ENCODE peak calls at places on chromosomes 16 and 17, in seven cellular contexts. One of them, this sample, is unnamed.

GRCh38 chr17:64983708-64984107 is 64.4 kb upstream of the LRRC37A3 start:
- DNase-seq in breast epithelium: no peak
- DNase-seq in GM12892: no peak
- DNase-seq in stomach: no peak
- DNase-seq in HepG2: no peak
- DNase-seq in spleen: no peak
- DNase-seq in K562: no peak
- DNase-seq in this sample: no peak

GRCh38 chr17:76078859-76079576 is at the start of gene ZACN:
- DNase-seq in breast epithelium: no peak
- DNase-seq in GM12892: no peak
- DNase-seq in stomach: no peak
- DNase-seq in HepG2: no peak
- DNase-seq in spleen: no peak
- DNase-seq in K562: no peak
- DNase-seq in this sample: peak

GRCh38 chr16:72241930-72242329 is 70.0 kb upstream of the PMFBP1 start:
- DNase-seq in breast epithelium: no peak
- DNase-seq in GM12892: no peak
- DNase-seq in stomach: no peak
- DNase-seq in HepG2: peak
- DNase-seq in spleen: no peak
- DNase-seq in K562: peak
- DNase-seq in this sample: peak

GRCh38 chr17:78991017-78991783 is 11.5 kb upstream of the LGALS3BP start:
- DNase-seq in breast epithelium: no peak
- DNase-seq in GM12892: no peak
- DNase-seq in stomach: peak
- DNase-seq in HepG2: no peak
- DNase-seq in spleen: peak
- DNase-seq in K562: no peak
- DNase-seq in this sample: peak

GRCh38 chr16:75250809-75251279 is 580 bp downstream of the BCAR1 start:
- DNase-seq in breast epithelium: no peak
- DNase-seq in GM12892: peak
- DNase-seq in stomach: peak
- DNase-seq in HepG2: peak
- DNase-seq in spleen: no peak
- DNase-seq in K562: peak
- DNase-seq in this sample: peak

GRCh38 chr16:87487361-87487924 is 5.4 kb downstream of the ZCCHC14 start:
- DNase-seq in breast epithelium: no peak
- DNase-seq in GM12892: no peak
- DNase-seq in stomach: peak
- DNase-seq in HepG2: peak
- DNase-seq in spleen: no peak
- DNase-seq in K562: peak
- DNase-seq in this sample: no peak

GRCh38 chr16:54077412-54077821 is 209.2 kb downstream of the IRX3 start:
- DNase-seq in breast epithelium: no peak
- DNase-seq in GM12892: no peak
- DNase-seq in stomach: no peak
- DNase-seq in HepG2: no peak
- DNase-seq in spleen: no peak
- DNase-seq in K562: no peak
- DNase-seq in this sample: no peak

GRCh38 chr17:69492410-69493071 is 78.0 kb downstream of the MAP2K6 start:
- DNase-seq in breast epithelium: no peak
- DNase-seq in GM12892: no peak
- DNase-seq in stomach: no peak
- DNase-seq in HepG2: no peak
- DNase-seq in spleen: no peak
- DNase-seq in K562: no peak
- DNase-seq in this sample: peak

GRCh38 chr17:53822764-53823163 is at the start of gene KIF2B:
- DNase-seq in breast epithelium: no peak
- DNase-seq in GM12892: no peak
- DNase-seq in stomach: no peak
- DNase-seq in HepG2: no peak
- DNase-seq in spleen: no peak
- DNase-seq in K562: no peak
- DNase-seq in this sample: no peak

GRCh38 chr17:66990047-66990446 is 25.5 kb downstream of the CACNG4 start:
- DNase-seq in breast epithelium: no peak
- DNase-seq in GM12892: no peak
- DNase-seq in stomach: no peak
- DNase-seq in HepG2: no peak
- DNase-seq in spleen: no peak
- DNase-seq in K562: no peak
- DNase-seq in this sample: no peak

GRCh38 chr16:67349172-67349571 is 22.6 kb downstream of the LRRC36 start:
- DNase-seq in breast epithelium: no peak
- DNase-seq in GM12892: no peak
- DNase-seq in stomach: no peak
- DNase-seq in HepG2: peak
- DNase-seq in spleen: no peak
- DNase-seq in K562: no peak
- DNase-seq in this sample: peak

GRCh38 chr17:68106085-68106484 is 70.5 kb downstream of the KPNA2 start:
- DNase-seq in breast epithelium: no peak
- DNase-seq in GM12892: no peak
- DNase-seq in stomach: no peak
- DNase-seq in HepG2: no peak
- DNase-seq in spleen: no peak
- DNase-seq in K562: no peak
- DNase-seq in this sample: no peak

GRCh38 chr16:7316266-7316888 is 16.3 kb upstream of the RBFOX1 start:
- DNase-seq in breast epithelium: no peak
- DNase-seq in GM12892: no peak
- DNase-seq in stomach: no peak
- DNase-seq in HepG2: no peak
- DNase-seq in spleen: no peak
- DNase-seq in K562: no peak
- DNase-seq in this sample: no peak

GRCh38 chr16:35823342-35823741 is 2363.9 kb downstream of the TP53TG3F start:
- DNase-seq in breast epithelium: no peak
- DNase-seq in GM12892: no peak
- DNase-seq in stomach: no peak
- DNase-seq in HepG2: no peak
- DNase-seq in spleen: no peak
- DNase-seq in K562: no peak
- DNase-seq in this sample: no peak

GRCh38 chr17:19939993-19940721 is 37.5 kb downstream of the AKAP10 start:
- DNase-seq in breast epithelium: no peak
- DNase-seq in GM12892: no peak
- DNase-seq in stomach: no peak
- DNase-seq in HepG2: no peak
- DNase-seq in spleen: no peak
- DNase-seq in K562: no peak
- DNase-seq in this sample: no peak

GRCh38 chr16:50266337-50267091 is at the start of gene ADCY7:
- DNase-seq in breast epithelium: no peak
- DNase-seq in GM12892: peak
- DNase-seq in stomach: peak
- DNase-seq in HepG2: no peak
- DNase-seq in spleen: peak
- DNase-seq in K562: peak
- DNase-seq in this sample: peak

GRCh38 chr17:15967706-15968399 is 22.9 kb downstream of the ADORA2B start:
- DNase-seq in breast epithelium: no peak
- DNase-seq in GM12892: no peak
- DNase-seq in stomach: no peak
- DNase-seq in HepG2: peak
- DNase-seq in spleen: no peak
- DNase-seq in K562: no peak
- DNase-seq in this sample: no peak

GRCh38 chr17:50630524-50631194 is 4.0 kb upstream of the ABCC3 start:
- DNase-seq in breast epithelium: peak
- DNase-seq in GM12892: peak
- DNase-seq in stomach: peak
- DNase-seq in HepG2: peak
- DNase-seq in spleen: peak
- DNase-seq in K562: peak
- DNase-seq in this sample: peak

GRCh38 chr16:340370-341091 is 12.0 kb downstream of the AXIN1 start:
- DNase-seq in breast epithelium: no peak
- DNase-seq in GM12892: no peak
- DNase-seq in stomach: no peak
- DNase-seq in HepG2: peak
- DNase-seq in spleen: peak
- DNase-seq in K562: no peak
- DNase-seq in this sample: no peak

GRCh38 chr16:346587-346986 is 5.9 kb downstream of the AXIN1 start:
- DNase-seq in breast epithelium: no peak
- DNase-seq in GM12892: no peak
- DNase-seq in stomach: no peak
- DNase-seq in HepG2: no peak
- DNase-seq in spleen: no peak
- DNase-seq in K562: no peak
- DNase-seq in this sample: no peak

GRCh38 chr16:345686-346231 is 6.8 kb downstream of the AXIN1 start:
- DNase-seq in breast epithelium: no peak
- DNase-seq in GM12892: no peak
- DNase-seq in stomach: no peak
- DNase-seq in HepG2: no peak
- DNase-seq in spleen: no peak
- DNase-seq in K562: no peak
- DNase-seq in this sample: no peak

GRCh38 chr16:339680-340079 is 12.8 kb downstream of the AXIN1 start:
- DNase-seq in breast epithelium: no peak
- DNase-seq in GM12892: no peak
- DNase-seq in stomach: no peak
- DNase-seq in HepG2: no peak
- DNase-seq in spleen: peak
- DNase-seq in K562: no peak
- DNase-seq in this sample: no peak

GRCh38 chr16:342455-343213 is 9.9 kb downstream of the AXIN1 start:
- DNase-seq in breast epithelium: no peak
- DNase-seq in GM12892: no peak
- DNase-seq in stomach: no peak
- DNase-seq in HepG2: peak
- DNase-seq in spleen: no peak
- DNase-seq in K562: no peak
- DNase-seq in this sample: no peak
- TF ChIP-seq POLR2AphosphoS5 in breast epithelium: no peak
- TF ChIP-seq POLR2AphosphoS5 in GM12892: no peak
- TF ChIP-seq POLR2AphosphoS5 in stomach: no peak
- TF ChIP-seq POLR2AphosphoS5 in HepG2: peak
- TF ChIP-seq POLR2AphosphoS5 in spleen: no peak
- TF ChIP-seq POLR2AphosphoS5 in K562: no peak
- TF ChIP-seq POLR2AphosphoS5 in this sample: no peak

DNA sequence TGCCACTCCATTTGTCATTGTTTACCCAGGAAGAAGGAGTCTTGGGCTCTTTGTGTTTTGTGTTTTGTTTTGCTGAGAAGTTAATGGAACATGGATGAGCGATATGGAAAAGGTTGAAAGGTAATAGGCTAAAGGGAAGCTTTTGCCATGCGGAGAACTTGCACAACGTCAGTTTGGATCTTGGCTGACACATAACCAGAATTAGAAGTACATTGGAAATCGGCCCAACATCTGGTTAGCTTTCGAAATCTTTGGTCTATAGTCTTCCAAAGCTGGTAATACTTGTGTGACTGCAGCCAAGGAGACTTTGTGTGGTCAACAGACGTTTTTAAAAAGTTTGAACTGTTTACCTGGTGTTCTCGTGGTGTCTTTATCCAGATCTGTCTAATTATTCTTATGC is 89.6 kb downstream of the CLEC16A start:
- DNase-seq in breast epithelium: no peak
- DNase-seq in GM12892: no peak
- DNase-seq in stomach: no peak
- DNase-seq in HepG2: no peak
- DNase-seq in spleen: no peak
- DNase-seq in K562: no peak
- DNase-seq in this sample: no peak
- TF ChIP-seq POLR2AphosphoS5 in breast epithelium: no peak
- TF ChIP-seq POLR2AphosphoS5 in GM12892: no peak
- TF ChIP-seq POLR2AphosphoS5 in stomach: peak
- TF ChIP-seq POLR2AphosphoS5 in HepG2: no peak
- TF ChIP-seq POLR2AphosphoS5 in spleen: no peak
- TF ChIP-seq POLR2AphosphoS5 in K562: no peak
- TF ChIP-seq POLR2AphosphoS5 in this sample: no peak

DNA sequence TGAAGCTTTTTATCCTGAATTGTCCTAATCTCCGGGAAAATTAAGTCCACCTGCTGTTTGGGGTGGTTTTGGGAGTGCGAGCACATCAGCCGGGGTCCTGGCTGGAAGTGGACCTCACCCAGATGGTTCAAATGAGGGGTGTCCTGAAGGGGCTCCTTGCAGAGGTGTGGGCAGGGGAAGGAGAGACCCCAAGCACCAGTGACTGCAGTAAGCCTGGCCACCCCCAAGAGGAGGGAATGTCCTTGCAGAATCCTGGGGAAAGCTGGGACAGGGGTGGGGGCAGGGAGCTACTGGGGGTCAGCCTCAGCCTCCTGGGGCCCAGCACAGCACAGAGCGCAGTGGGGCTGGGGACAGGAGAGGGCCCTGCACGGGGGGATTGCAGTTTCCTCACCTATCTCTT is 29.4 kb downstream of the NAGPA start:
- DNase-seq in breast epithelium: no peak
- DNase-seq in GM12892: no peak
- DNase-seq in stomach: no peak
- DNase-seq in HepG2: no peak
- DNase-seq in spleen: peak
- DNase-seq in K562: no peak
- DNase-seq in this sample: no peak
- TF ChIP-seq POLR2AphosphoS5 in breast epithelium: no peak
- TF ChIP-seq POLR2AphosphoS5 in GM12892: no peak
- TF ChIP-seq POLR2AphosphoS5 in stomach: no peak
- TF ChIP-seq POLR2AphosphoS5 in HepG2: no peak
- TF ChIP-seq POLR2AphosphoS5 in spleen: no peak
- TF ChIP-seq POLR2AphosphoS5 in K562: no peak
- TF ChIP-seq POLR2AphosphoS5 in this sample: no peak

DNA sequence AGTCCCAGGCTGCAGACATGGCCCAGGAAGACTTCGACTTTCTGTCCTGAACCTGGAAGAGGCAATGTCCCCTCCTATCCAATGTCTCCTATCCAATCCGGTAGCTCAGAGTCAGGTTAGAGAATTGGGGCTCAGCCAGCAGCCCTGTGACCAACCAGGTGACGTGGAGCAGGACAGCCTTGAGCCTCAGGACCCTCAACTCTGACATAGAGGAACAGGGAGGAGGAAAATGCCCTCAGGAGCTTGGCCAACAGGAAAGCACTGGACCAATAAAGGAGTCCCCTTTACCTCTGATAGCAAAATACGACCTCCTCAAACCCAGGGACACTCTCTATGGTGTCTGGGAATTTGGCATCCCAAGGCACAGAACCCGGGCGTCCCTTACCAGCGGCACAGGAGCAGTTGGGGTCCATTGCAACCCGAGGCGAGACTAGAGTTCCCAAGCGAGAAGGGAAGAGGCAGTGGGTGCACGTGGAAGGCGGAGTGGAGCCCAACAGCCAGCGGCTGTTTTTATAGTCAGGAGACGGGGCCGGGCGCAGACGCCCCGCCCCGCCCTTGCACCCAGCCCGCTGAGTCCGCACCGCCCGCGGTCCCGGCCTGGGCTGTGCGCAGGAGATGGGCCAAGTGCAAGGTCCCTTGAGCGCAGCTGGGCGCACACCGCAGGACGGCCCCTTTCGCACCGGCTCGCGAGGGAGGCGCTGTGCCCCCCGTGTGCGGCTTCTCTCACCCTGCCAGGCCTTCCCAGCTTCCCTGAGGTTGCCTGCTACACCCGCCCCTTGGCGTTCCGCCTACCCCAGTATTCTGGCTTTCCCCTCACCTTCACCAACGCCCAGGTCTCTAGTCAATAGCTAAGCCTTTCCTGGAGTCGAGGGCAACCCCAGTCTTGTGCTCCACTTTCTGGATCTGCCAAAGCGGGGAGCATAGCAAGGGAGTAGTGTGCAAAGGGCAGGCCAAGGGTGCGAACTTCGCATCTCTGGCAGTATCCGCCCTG is at the start of gene MT1G:
- DNase-seq in breast epithelium: peak
- DNase-seq in GM12892: no peak
- DNase-seq in stomach: peak
- DNase-seq in HepG2: peak
- DNase-seq in spleen: no peak
- DNase-seq in K562: no peak
- DNase-seq in this sample: peak
- TF ChIP-seq POLR2AphosphoS5 in breast epithelium: peak
- TF ChIP-seq POLR2AphosphoS5 in GM12892: no peak
- TF ChIP-seq POLR2AphosphoS5 in stomach: peak
- TF ChIP-seq POLR2AphosphoS5 in HepG2: peak
- TF ChIP-seq POLR2AphosphoS5 in spleen: no peak
- TF ChIP-seq POLR2AphosphoS5 in K562: no peak
- TF ChIP-seq POLR2AphosphoS5 in this sample: no peak